ENCODE peak calls at places on chromosomes 16 and 17, in seven cellular contexts. W, G, I, C, K, X and E are unnamed samples. For H3K27me3, the result is how much of the 10 kb centered on the place peaks cover.

GRCh38 chr16:379961-380836 is 1.6 kb downstream of the PGAP6 start:
- DNase-seq in W (no peak), G (no peak), I (no peak), C (no peak), K (peak), X (no peak), E (no peak)

GRCh38 chr16:50121721-50122445 is 31.2 kb upstream of the TENT4B start:
- DNase-seq in W (no peak), G (no peak), I (no peak), C (no peak), K (no peak), X (no peak), E (no peak)

GRCh38 chr17:29589524-29590260 is at the start of gene GIT1:
- DNase-seq in W (peak), G (peak), I (peak), C (peak), K (peak), X (peak), E (peak)

GRCh38 chr17:9918352-9918751 is 13.3 kb upstream of the RCVRN start:
- DNase-seq in W (no peak), G (no peak), I (no peak), C (no peak), K (no peak), X (no peak), E (no peak)

GRCh38 chr17:19392303-19392702 is 5.3 kb upstream of the MFAP4 start:
- DNase-seq in W (no peak), G (no peak), I (no peak), C (no peak), K (no peak), X (no peak), E (no peak)

GRCh38 chr17:1275962-1276736 is 3.3 kb upstream of the TRARG1 start:
- DNase-seq in W (peak), G (peak), I (peak), C (peak), K (peak), X (peak), E (peak)

GRCh38 chr16:28218109-28218508 is 6.3 kb upstream of the XPO6 start:
- DNase-seq in W (peak), G (no peak), I (peak), C (peak), K (peak), X (peak), E (peak)

GRCh38 chr17:45043813-45044540 is 7.5 kb downstream of the DCAKD start:
- DNase-seq in W (no peak), G (no peak), I (no peak), C (peak), K (no peak), X (no peak), E (no peak)

GRCh38 chr17:39166437-39167335 is 725 bp upstream of the ARL5C start:
- DNase-seq in W (no peak), G (no peak), I (no peak), C (no peak), K (no peak), X (no peak), E (no peak)

GRCh38 chr16:89633064-89633631 is 19.7 kb downstream of the DPEP1 start:
- DNase-seq in W (peak), G (no peak), I (peak), C (no peak), K (no peak), X (peak), E (no peak)

GRCh38 chr17:77470800-77471733 is 330.3 kb downstream of the SEC14L1 start:
- DNase-seq in W (peak), G (peak), I (no peak), C (peak), K (no peak), X (peak), E (peak)

GRCh38 chr16:24541534-24541933 is 2.2 kb downstream of the RBBP6 start:
- DNase-seq in W (no peak), G (no peak), I (no peak), C (no peak), K (no peak), X (no peak), E (no peak)

GRCh38 chr16:26594666-26595065 is 472.1 kb upstream of the C16orf82 start:
- DNase-seq in W (no peak), G (no peak), I (no peak), C (no peak), K (no peak), X (no peak), E (no peak)

GRCh38 chr16:82855471-82855870 is 228.7 kb downstream of the CDH13 start:
- DNase-seq in W (no peak), G (no peak), I (no peak), C (no peak), K (no peak), X (no peak), E (no peak)

DNA sequence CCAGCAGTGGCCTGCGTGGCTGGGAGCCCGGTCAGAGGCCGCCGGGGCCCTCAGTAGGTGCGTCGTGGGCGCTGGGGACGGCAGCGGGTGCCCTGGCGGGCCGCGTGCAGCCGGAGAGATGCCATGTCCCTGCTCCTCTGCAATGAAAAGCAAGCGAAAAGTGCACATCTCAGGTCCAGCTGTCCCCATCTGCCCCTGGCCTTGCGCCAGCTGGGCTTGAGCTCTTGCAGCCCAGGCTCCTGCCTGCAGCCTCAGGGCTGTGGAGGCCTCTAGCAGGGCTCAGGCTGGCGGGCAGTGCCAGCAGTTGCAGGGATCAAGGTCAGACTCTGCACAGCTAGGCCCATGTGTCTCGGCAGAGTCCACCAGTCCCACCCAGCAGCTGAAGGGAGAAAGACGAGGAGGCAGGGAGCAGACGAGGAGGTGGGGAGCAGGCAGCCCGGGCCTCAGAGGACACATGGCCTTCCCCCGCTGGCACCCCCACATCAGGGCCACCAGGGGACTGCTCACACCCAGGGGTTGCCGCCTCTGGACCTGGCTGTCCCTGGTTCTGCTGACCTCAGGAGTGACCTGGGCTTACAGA is 11.2 kb downstream of the SLC16A3 start:
- DNase-seq in W (no peak), G (no peak), I (no peak), C (peak), K (no peak), X (no peak), E (no peak)
- H3K27ac ChIP-seq in W (peak), G (peak), I (no peak), C (peak), K (peak), X (peak), E (no peak)

GRCh38 chr16:77131398-77131797 is 59.6 kb upstream of the MON1B start:
- DNase-seq in W (no peak), G (no peak), I (no peak), C (no peak), K (no peak), X (no peak), E (no peak)
- H3K27me3 ChIP-seq in W (under half), G (under half), I (under half), C (under half), K (under half), X (under half), E (under half)

GRCh38 chr17:72511874-72512273 is 391.1 kb downstream of the SOX9 start:
- DNase-seq in W (no peak), G (no peak), I (peak), C (no peak), K (no peak), X (no peak), E (no peak)

GRCh38 chr17:72506773-72507172 is 386.0 kb downstream of the SOX9 start:
- DNase-seq in W (no peak), G (no peak), I (no peak), C (no peak), K (no peak), X (no peak), E (no peak)

GRCh38 chr17:72507370-72507769 is 386.6 kb downstream of the SOX9 start:
- DNase-seq in W (no peak), G (no peak), I (no peak), C (no peak), K (no peak), X (no peak), E (no peak)

GRCh38 chr17:72512649-72513556 is 392.1 kb downstream of the SOX9 start:
- DNase-seq in W (no peak), G (no peak), I (no peak), C (no peak), K (no peak), X (no peak), E (peak)

GRCh38 chr17:72510454-72511016 is 389.7 kb downstream of the SOX9 start:
- DNase-seq in W (no peak), G (no peak), I (no peak), C (no peak), K (no peak), X (peak), E (peak)
- H3K27ac ChIP-seq in W (no peak), G (no peak), I (no peak), C (no peak), K (no peak), X (peak), E (peak)

GRCh38 chr17:50636145-50636803 is 1.6 kb downstream of the ABCC3 start:
- DNase-seq in W (no peak), G (no peak), I (no peak), C (peak), K (no peak), X (no peak), E (no peak)

GRCh38 chr17:50637829-50638571 is 3.3 kb downstream of the ABCC3 start:
- DNase-seq in W (no peak), G (no peak), I (peak), C (no peak), K (no peak), X (no peak), E (no peak)

GRCh38 chr17:50638851-50639767 is 4.4 kb downstream of the ABCC3 start:
- DNase-seq in W (peak), G (peak), I (peak), C (peak), K (no peak), X (peak), E (peak)

GRCh38 chr17:50636804-50637195 is 2.1 kb downstream of the ABCC3 start:
- DNase-seq in W (no peak), G (no peak), I (no peak), C (no peak), K (no peak), X (no peak), E (no peak)

DNA sequence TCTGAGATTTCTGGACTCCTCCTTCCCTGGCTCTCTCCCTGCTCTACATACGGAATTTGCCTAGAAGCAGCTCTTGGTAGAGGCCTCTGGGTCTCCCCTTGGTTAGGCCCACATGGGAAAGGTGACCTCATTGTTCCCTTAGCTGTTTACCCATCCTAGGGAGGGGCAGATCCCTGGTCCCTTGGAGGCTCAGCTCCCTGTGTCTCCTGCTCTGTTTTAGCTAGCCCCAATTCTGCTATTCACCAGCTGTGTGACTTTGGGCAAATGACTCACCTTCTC is 3.8 kb downstream of the ABCC3 start:
- DNase-seq in W (no peak), G (no peak), I (no peak), C (no peak), K (no peak), X (peak), E (no peak)
- H3K27me3 ChIP-seq in W (under half), G (under half), I (under half), C (under half), K (under half), X (under half), E (under half)

DNA sequence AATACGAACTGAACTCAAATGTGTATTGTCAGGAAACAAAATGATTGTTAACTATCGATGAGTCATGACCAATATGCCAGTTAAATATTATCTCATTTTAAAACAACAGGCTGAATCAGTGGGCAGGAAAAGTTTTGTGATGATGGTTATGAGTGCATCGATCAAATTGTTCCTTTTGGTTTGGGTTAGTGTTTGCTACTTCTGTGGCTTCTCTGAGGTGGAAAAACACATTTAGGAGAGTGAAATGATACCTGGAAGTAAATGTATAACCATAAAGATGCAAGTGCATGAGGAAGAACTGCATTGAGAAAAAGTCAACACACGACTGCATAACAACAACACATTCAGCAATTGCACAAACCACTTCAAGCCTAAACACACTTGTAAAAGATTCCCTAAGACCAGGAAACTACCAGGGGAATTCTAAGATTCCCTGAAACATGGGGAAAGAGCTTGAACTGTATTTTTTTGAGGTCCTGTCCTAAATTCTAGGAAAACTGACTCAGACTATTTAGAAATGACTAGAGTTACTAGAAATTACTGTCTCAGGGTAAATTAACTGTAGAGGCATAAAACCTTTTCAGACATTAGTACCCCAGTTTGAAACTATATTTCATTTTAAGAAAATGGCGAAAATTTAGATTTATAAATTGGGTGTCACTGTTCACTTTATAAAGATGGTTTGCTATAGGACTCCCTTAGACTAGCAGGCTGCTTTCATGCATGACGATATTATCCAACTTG is 44.8 kb downstream of the CDYL2 start:
- DNase-seq in W (no peak), G (no peak), I (no peak), C (no peak), K (no peak), X (no peak), E (no peak)
- H3K27ac ChIP-seq in W (no peak), G (no peak), I (no peak), C (no peak), K (no peak), X (no peak), E (no peak)

GRCh38 chr16:87600246-87600645 is 2.1 kb upstream of the JPH3 start:
- DNase-seq in W (no peak), G (no peak), I (no peak), C (no peak), K (no peak), X (no peak), E (no peak)
- H3K27me3 ChIP-seq in W (half or more), G (under half), I (under half), C (under half), K (half or more), X (half or more), E (under half)